ENCODE peak calls at places on chromosomes 4 and X, in six cellular contexts. E, Q, A, T, B and F are unnamed samples.

GRCh38 chrX:103697687-103698086 is 11.2 kb upstream of the MORF4L2 start:
- DNase-seq in Q (no peak), B (no peak), E (no peak), T (no peak), A (no peak), F (no peak)

GRCh38 chr4:96312049-96312685 is 472.3 kb downstream of the PDHA2 start:
- DNase-seq in B (no peak), T (peak; percentile 17), A (no peak), E (no peak), Q (no peak), F (no peak)

GRCh38 chr4:186687263-186687662 is 36.4 kb downstream of the FAT1 start:
- DNase-seq in Q (no peak), T (no peak), A (no peak), B (no peak), E (no peak), F (no peak)

GRCh38 chr4:98710831-98711230 is 52.4 kb upstream of the TSPAN5 start:
- DNase-seq in A (no peak), B (no peak), E (no peak), T (no peak), Q (no peak), F (no peak)

GRCh38 chr4:128517096-128517738 is 229.6 kb upstream of the PGRMC2 start:
- DNase-seq in A (no peak), T (peak; percentile 65), E (no peak), B (no peak), Q (no peak), F (no peak)

GRCh38 chr4:186710521-186711119 is 13.0 kb downstream of the FAT1 start:
- DNase-seq in E (no peak), B (no peak), Q (no peak), T (no peak), A (no peak), F (no peak)

GRCh38 chr4:177441061-177441802 is 1.0 kb downstream of the AGA start:
- DNase-seq in B (peak; percentile 47), A (no peak), Q (peak; percentile 87), T (peak; percentile 45), E (no peak), F (peak; percentile 28)

GRCh38 chr4:92307886-92308285 is 4.1 kb downstream of the GRID2 start:
- DNase-seq in Q (no peak), A (no peak), B (no peak), E (no peak), T (no peak), F (no peak)

GRCh38 chr4:185396724-185397402 is at the start of gene ANKRD37:
- DNase-seq in A (no peak), T (peak; percentile 41), E (peak; percentile 52), Q (no peak), B (peak; percentile 12), F (no peak)

GRCh38 chrX:154046262-154046771 is 26.6 kb upstream of the IRAK1 start:
- DNase-seq in T (peak; percentile 20), Q (no peak), A (no peak), B (no peak), E (no peak), F (no peak)

GRCh38 chr4:11428701-11429571 is at the start of gene HS3ST1:
- DNase-seq in E (peak; percentile 68), A (no peak), B (peak; percentile 55), Q (peak; percentile 7), T (peak; percentile 88), F (peak; percentile 62)

GRCh38 chr4:24093446-24093845 is 203.6 kb upstream of the PPARGC1A start:
- DNase-seq in E (no peak), B (no peak), T (no peak), Q (no peak), A (no peak), F (no peak)

GRCh38 chrX:153934473-153935325 is at the start of gene NAA10:
- DNase-seq in B (peak; percentile 64), A (peak; percentile 70), T (peak; percentile 63), E (peak; percentile 62), Q (peak; percentile 85), F (peak; percentile 95)

GRCh38 chr4:3035249-3035648 is 39.1 kb downstream of the HTT-AS start:
- DNase-seq in E (no peak), B (no peak), T (no peak), A (no peak), Q (no peak), F (no peak)

GRCh38 chr4:38768968-38769394 is 13.8 kb downstream of the TLR10 start:
- DNase-seq in B (no peak), E (no peak), Q (no peak), A (no peak), T (no peak), F (no peak)

GRCh38 chr4:110287130-110287529 is 88.7 kb upstream of the ELOVL6 start:
- DNase-seq in T (peak; percentile 95), A (no peak), E (no peak), B (peak; percentile 23), Q (no peak), F (peak; percentile 79)

GRCh38 chr4:178672512-178672911 is 1230.3 kb upstream of the AGA start:
- DNase-seq in Q (no peak), A (no peak), B (no peak), E (no peak), T (no peak), F (no peak)

GRCh38 chr4:82123934-82124333 is 249.9 kb downstream of the HNRNPD start:
- DNase-seq in A (no peak), T (no peak), B (peak; percentile 14), Q (peak; percentile 4), E (no peak), F (no peak)

GRCh38 chrX:130330706-130331105 is 9.0 kb upstream of the SLC25A14 start:
- DNase-seq in T (peak; percentile 66), A (peak; percentile 52), B (peak; percentile 55), Q (peak; percentile 63), E (peak; percentile 65), F (peak; percentile 47)
- TF ChIP-seq CTCF in T (peak; percentile 51), A (no peak), B (peak; percentile 48), Q (peak; percentile 40), E (no peak), F (peak; percentile 73)

DNA sequence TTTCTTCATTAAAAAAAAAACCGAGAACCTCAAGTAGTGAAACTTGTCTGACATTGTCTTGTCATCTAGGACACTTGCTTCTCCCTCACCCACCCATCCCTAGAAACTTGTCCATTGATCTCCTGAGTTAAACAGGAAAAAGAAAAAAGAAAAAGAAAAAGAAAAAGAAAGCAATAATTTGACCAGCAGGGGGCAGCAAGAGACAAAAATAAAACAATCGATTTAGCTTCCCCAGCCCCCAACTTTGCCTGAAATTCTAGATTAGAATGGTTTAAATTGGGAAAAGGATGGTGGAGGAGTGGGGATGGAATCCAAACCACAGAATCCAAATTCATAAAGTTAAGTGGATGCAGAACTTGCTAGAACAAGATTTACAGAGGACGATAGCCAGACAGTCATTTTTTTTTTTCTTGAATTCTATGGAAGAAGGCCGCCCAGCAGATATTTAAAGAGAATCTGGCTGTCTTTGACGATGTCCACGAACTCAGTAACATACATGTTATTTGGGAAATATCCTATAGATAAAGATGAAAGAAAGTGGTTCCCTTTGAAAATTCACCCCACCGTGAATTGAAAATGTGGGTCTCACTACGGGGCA is 282.9 kb downstream of the USP46 start:
- DNase-seq in E (no peak), A (no peak), B (peak; percentile 30), Q (peak; percentile 51), T (peak; percentile 70), F (peak; percentile 24)
- TF ChIP-seq CTCF in E (peak; percentile 54), A (peak; percentile 71), B (peak; percentile 87), Q (peak; percentile 28), T (peak; percentile 57), F (peak; percentile 37)

GRCh38 chr4:86791126-86791525 is 58.1 kb downstream of the SLC10A6 start:
- DNase-seq in E (peak; percentile 72), Q (peak; percentile 8), T (no peak), A (no peak), B (no peak), F (no peak)
- TF ChIP-seq CTCF in E (no peak), Q (no peak), T (no peak), A (no peak), B (no peak), F (no peak)

GRCh38 chrX:12910851-12911461 is 4.5 kb downstream of the TLR8 start:
- DNase-seq in Q (no peak), B (no peak), T (no peak), A (no peak), E (no peak), F (no peak)

GRCh38 chrX:12910424-12910823 is 4.0 kb downstream of the TLR8 start:
- DNase-seq in A (no peak), T (no peak), Q (no peak), E (no peak), B (no peak), F (no peak)

GRCh38 chrX:12917753-12918152 is 11.3 kb downstream of the TLR8 start:
- DNase-seq in T (no peak), E (no peak), A (no peak), B (no peak), Q (no peak), F (no peak)

GRCh38 chrX:12912786-12913185 is 6.4 kb downstream of the TLR8 start:
- DNase-seq in T (no peak), A (no peak), Q (no peak), B (no peak), E (no peak), F (no peak)
- TF ChIP-seq CTCF in T (no peak), A (no peak), Q (no peak), B (no peak), E (no peak), F (no peak)

DNA sequence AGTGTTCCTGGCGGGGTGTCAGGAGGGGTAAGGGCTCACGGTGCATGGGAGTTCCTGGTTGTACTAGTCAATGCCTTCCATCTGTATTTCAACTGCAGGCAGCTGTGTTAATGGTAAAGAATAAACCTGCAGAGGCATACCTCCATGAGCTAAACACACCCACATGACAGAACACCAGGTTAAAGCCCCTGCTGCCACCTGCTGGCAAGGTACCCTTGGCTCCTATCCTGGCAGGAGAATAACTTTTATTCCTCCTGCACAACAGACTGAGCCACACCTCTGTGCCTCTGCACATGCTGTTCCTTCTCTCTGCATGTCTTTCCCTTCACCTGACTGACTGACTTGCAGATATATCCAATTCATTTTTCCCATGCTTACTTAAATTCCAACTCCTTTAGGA is 11.1 kb downstream of the ITIH6 start:
- DNase-seq in Q (peak; percentile 14), B (peak; percentile 53), T (peak; percentile 32), A (peak; percentile 57), E (peak; percentile 44), F (peak; percentile 22)
- TF ChIP-seq CTCF in Q (peak; percentile 29), B (peak; percentile 17), T (peak; percentile 37), A (peak; percentile 16), E (no peak), F (peak; percentile 5)

DNA sequence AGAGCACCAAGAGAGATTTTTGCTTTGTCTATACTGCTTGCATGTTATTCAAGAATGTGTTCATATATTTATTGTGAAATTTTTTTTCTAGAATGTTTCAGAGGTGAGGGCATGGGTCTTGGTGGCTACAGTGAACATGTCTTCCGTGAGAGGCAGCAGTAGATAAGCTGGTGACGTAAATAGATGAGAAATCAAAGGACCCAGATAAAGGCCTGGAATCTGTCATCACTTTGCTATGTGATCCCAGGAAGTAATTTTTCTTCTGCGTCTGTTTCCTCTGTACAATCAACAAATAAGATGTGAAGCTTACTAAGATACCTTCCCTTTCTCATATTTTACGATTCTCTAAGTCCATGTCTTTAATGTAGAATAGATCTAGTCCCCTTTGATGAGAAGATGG is 129.1 kb downstream of the COL4A6 start:
- DNase-seq in T (no peak), E (no peak), B (no peak), A (no peak), Q (no peak), F (no peak)
- TF ChIP-seq CTCF in T (no peak), E (no peak), B (no peak), A (no peak), Q (no peak), F (no peak)